ENCODE peak calls at places on chromosomes 6 and 20, in four cellular contexts. E is NCI-H226, F is Peyer's patch, J is NCI-H187 treated with DMSO at 0.1 percent for 48 hours. W is an unnamed sample.

GRCh38 chr6:144824018-144824417 is 538.9 kb downstream of the UTRN start:
- DNase-seq in F (no peak), E (no peak), J (no peak), W (no peak)

GRCh38 chr20:41287327-41287726 is 30.2 kb downstream of the ZHX3 start:
- DNase-seq in E (peak), F (no peak), J (no peak), W (no peak)

GRCh38 chr6:34035161-34035560 is 110.7 kb downstream of the GRM4 start:
- DNase-seq in E (no peak), J (no peak), F (no peak), W (no peak)

GRCh38 chr6:148179786-148180185 is 162.9 kb upstream of the SASH1 start:
- DNase-seq in F (no peak), J (peak), E (no peak), W (no peak)

GRCh38 chr6:34223381-34223963 is 13.2 kb upstream of the HMGA1 start:
- DNase-seq in F (peak), J (no peak), E (peak), W (no peak)

GRCh38 chr6:101741474-101742171 is 348.1 kb downstream of the GRIK2 start:
- DNase-seq in F (no peak), J (no peak), E (no peak), W (no peak)

GRCh38 chr6:37622639-37623038 is 75.0 kb downstream of the MDGA1 start:
- DNase-seq in E (no peak), F (no peak), J (no peak), W (no peak)

GRCh38 chr6:71446084-71446869 is 157.7 kb downstream of the OGFRL1 start:
- DNase-seq in F (no peak), J (no peak), E (no peak), W (no peak)

GRCh38 chr6:158313989-158314388 is 1.7 kb downstream of the TULP4 start:
- DNase-seq in J (no peak), E (no peak), F (no peak), W (no peak)

GRCh38 chr6:55825402-55826051 is 49.9 kb downstream of the BMP5 start:
- DNase-seq in J (no peak), E (peak), F (no peak), W (no peak)

GRCh38 chr6:37019065-37019450 is 13.6 kb downstream of the FGD2 start:
- DNase-seq in F (no peak), J (peak), E (no peak), W (no peak)

GRCh38 chr6:31558631-31559500 is 11.5 kb downstream of the NFKBIL1 start:
- DNase-seq in F (peak), E (peak), J (no peak), W (peak)

GRCh38 chr20:22248052-22248667 is 336.2 kb downstream of the FOXA2 start:
- DNase-seq in E (no peak), J (no peak), F (no peak), W (no peak)

GRCh38 chr6:130675072-130675471 is 152.1 kb upstream of the SMLR1 start:
- DNase-seq in F (no peak), J (no peak), E (peak), W (no peak)

GRCh38 chr6:30005482-30005881 is 55.6 kb upstream of the POLR1H start:
- DNase-seq in E (no peak), J (no peak), F (no peak), W (no peak)

GRCh38 chr6:97312241-97312640 is 29.2 kb upstream of the MMS22L start:
- DNase-seq in F (no peak), J (no peak), E (no peak), W (no peak)

GRCh38 chr6:127914240-127914639 is 13.4 kb upstream of the THEMIS start:
- DNase-seq in F (no peak), J (no peak), E (no peak), W (no peak)

GRCh38 chr6:52407467-52407866 is 12.7 kb upstream of the EFHC1 start:
- DNase-seq in F (no peak), J (no peak), E (peak), W (no peak)

GRCh38 chr6:29620629-29621028 is 12.4 kb downstream of the GABBR1 start:
- DNase-seq in F (no peak), J (no peak), E (no peak), W (no peak)

W was measured in effector CD8-positive, alpha-beta T cell.